ENCODE peak calls at places on chromosomes 13 and 19, in five cellular contexts. T is G401, C is body of pancreas, K is RCC 7860, P is nucleus accumbens. Z is an unnamed sample.
A peak's percentile ranks its signal among the peaks of the same experiment; 100 is the strongest.

GRCh38 chr19:30325657-30326056 is 46.5 kb upstream of the ZNF536 start:
- DNase-seq in T (no peak), C (no peak), K (no peak), P (no peak), Z (no peak)

GRCh38 chr19:41330946-41331678 is 21.1 kb downstream of the CCDC97 start:
- DNase-seq in T (no peak), C (no peak), K (no peak), P (no peak), Z (no peak)

GRCh38 chr13:26377038-26377437 is 123.1 kb downstream of the CDK8 start:
- DNase-seq in T (peak; percentile 16), C (no peak), K (no peak), P (peak; percentile 17), Z (no peak)

GRCh38 chr13:99766641-99767045 is 204.9 kb downstream of the ZIC5 start:
- DNase-seq in T (peak; percentile 65), C (no peak), K (no peak), P (no peak), Z (no peak)

GRCh38 chr13:24053505-24054251 is 106.8 kb upstream of the SPATA13 start:
- DNase-seq in T (peak; percentile 63), C (peak; percentile 82), K (peak; percentile 43), P (peak; percentile 68), Z (peak; percentile 67)

GRCh38 chr19:38831142-38831605 is 420 bp downstream of the ECH1 start:
- DNase-seq in T (peak; percentile 50), C (peak; percentile 87), K (peak; percentile 96), P (peak; percentile 32), Z (peak; percentile 86)

GRCh38 chr13:100440756-100441421 is 147.7 kb downstream of the GGACT start:
- DNase-seq in T (no peak), C (no peak), K (peak; percentile 77), P (no peak), Z (no peak)

GRCh38 chr19:46911456-46911855 is 50.7 kb downstream of the ARHGAP35 start:
- DNase-seq in T (no peak), C (no peak), K (no peak), P (no peak), Z (no peak)

GRCh38 chr19:943551-944170 is 17.8 kb downstream of the ARID3A start:
- DNase-seq in T (no peak), C (no peak), K (no peak), P (no peak), Z (peak; percentile 52)

GRCh38 chr13:68190826-68191225 is 960.7 kb upstream of the PCDH9 start:
- DNase-seq in T (no peak), C (no peak), K (peak; percentile 44), P (no peak), Z (no peak)

GRCh38 chr19:14906711-14907110 is 20.8 kb upstream of the OR7A17 start:
- DNase-seq in T (no peak), C (no peak), K (no peak), P (no peak), Z (no peak)

GRCh38 chr19:42175952-42176648 is 41.4 kb downstream of the DEDD2 start:
- DNase-seq in T (peak; percentile 72), C (no peak), K (no peak), P (no peak), Z (no peak)

GRCh38 chr13:64925284-64925683 is 2304.9 kb downstream of the PCDH9 start:
- DNase-seq in T (no peak), C (no peak), K (no peak), P (no peak), Z (no peak)

GRCh38 chr13:26508885-26509284 is 48.6 kb upstream of the WASF3 start:
- DNase-seq in T (no peak), C (peak; percentile 44), K (no peak), P (peak; percentile 9), Z (peak; percentile 45)

GRCh38 chr13:85525411-85525810 is 273.8 kb downstream of the SLITRK6 start:
- DNase-seq in T (no peak), C (no peak), K (no peak), P (no peak), Z (no peak)

GRCh38 chr13:25169951-25170553 is 2.0 kb downstream of the AMER2 start:
- DNase-seq in T (peak; percentile 56), C (no peak), K (no peak), P (peak; percentile 51), Z (no peak)

GRCh38 chr13:94389544-94390351 is 89.7 kb downstream of the DCT start:
- DNase-seq in T (no peak), C (no peak), K (no peak), P (no peak), Z (no peak)

GRCh38 chr13:96109125-96109524 is 19.2 kb downstream of the HS6ST3 start:
- DNase-seq in T (no peak), C (no peak), K (no peak), P (no peak), Z (no peak)

GRCh38 chr19:38970664-38971532 is 4.6 kb downstream of the FBXO17 start:
- DNase-seq in T (peak; percentile 63), C (no peak), K (no peak), P (no peak), Z (no peak)

GRCh38 chr13:113561417-113562084 is 23.0 kb upstream of the TFDP1 start:
- DNase-seq in T (no peak), C (no peak), K (no peak), P (no peak), Z (no peak)

GRCh38 chr19:751501-752341 is 809 bp downstream of the MISP start:
- DNase-seq in T (no peak), C (peak; percentile 32), K (peak; percentile 83), P (no peak), Z (peak; percentile 86)

GRCh38 chr13:21568854-21569253 is 35.1 kb downstream of the MICU2 start:
- DNase-seq in T (no peak), C (no peak), K (no peak), P (no peak), Z (no peak)

GRCh38 chr13:109655206-109655600 is 131.2 kb downstream of the IRS2 start:
- DNase-seq in T (no peak), C (no peak), K (no peak), P (no peak), Z (no peak)

Z was measured in mucosa of descending colon.